ENCODE peak calls at places on chromosomes 4 and X, in nine cellular contexts. One of them, this sample, is unnamed.

GRCh38 chr4:141021397-141022194 is 111.7 kb downstream of the RNF150 start:
- DNase-seq in A549: no peak
- DNase-seq in pancreas: no peak
- DNase-seq in GM23338: no peak
- DNase-seq in progenitor cell of endocrine pancreas: no peak
- DNase-seq in suprapubic skin: no peak
- DNase-seq in NCI-H1092 treated with DMSO at 0.1 percent for 48 hours: no peak
- DNase-seq in T follicular helper cell: no peak
- DNase-seq in activated CD4-positive, CD25-positive, alpha-beta regulatory T cell: no peak
- DNase-seq in this sample: no peak

GRCh38 chr4:121786221-121786620 is 14.9 kb upstream of the EXOSC9 start:
- DNase-seq in progenitor cell of endocrine pancreas: no peak
- DNase-seq in pancreas: no peak
- DNase-seq in T follicular helper cell: no peak
- DNase-seq in GM23338: no peak
- DNase-seq in suprapubic skin: no peak
- DNase-seq in activated CD4-positive, CD25-positive, alpha-beta regulatory T cell: no peak
- DNase-seq in NCI-H1092 treated with DMSO at 0.1 percent for 48 hours: no peak
- DNase-seq in A549: no peak
- DNase-seq in this sample: no peak

GRCh38 chr4:42906906-42907774 is 14.6 kb downstream of the GRXCR1 start:
- DNase-seq in suprapubic skin: no peak
- DNase-seq in NCI-H1092 treated with DMSO at 0.1 percent for 48 hours: peak
- DNase-seq in T follicular helper cell: no peak
- DNase-seq in pancreas: no peak
- DNase-seq in GM23338: no peak
- DNase-seq in activated CD4-positive, CD25-positive, alpha-beta regulatory T cell: no peak
- DNase-seq in progenitor cell of endocrine pancreas: no peak
- DNase-seq in A549: no peak
- DNase-seq in this sample: no peak

GRCh38 chr4:75235359-75235951 is 278.7 kb downstream of the RCHY1 start:
- DNase-seq in NCI-H1092 treated with DMSO at 0.1 percent for 48 hours: no peak
- DNase-seq in activated CD4-positive, CD25-positive, alpha-beta regulatory T cell: no peak
- DNase-seq in pancreas: no peak
- DNase-seq in T follicular helper cell: no peak
- DNase-seq in GM23338: no peak
- DNase-seq in progenitor cell of endocrine pancreas: no peak
- DNase-seq in A549: no peak
- DNase-seq in suprapubic skin: no peak
- DNase-seq in this sample: no peak

GRCh38 chr4:35793045-35793722 is 451.1 kb downstream of the ARAP2 start:
- DNase-seq in T follicular helper cell: no peak
- DNase-seq in progenitor cell of endocrine pancreas: no peak
- DNase-seq in GM23338: no peak
- DNase-seq in pancreas: no peak
- DNase-seq in suprapubic skin: no peak
- DNase-seq in activated CD4-positive, CD25-positive, alpha-beta regulatory T cell: no peak
- DNase-seq in A549: no peak
- DNase-seq in NCI-H1092 treated with DMSO at 0.1 percent for 48 hours: no peak
- DNase-seq in this sample: no peak

GRCh38 chr4:150451883-150452282 is 130.1 kb upstream of the MAB21L2 start:
- DNase-seq in activated CD4-positive, CD25-positive, alpha-beta regulatory T cell: no peak
- DNase-seq in T follicular helper cell: no peak
- DNase-seq in suprapubic skin: no peak
- DNase-seq in GM23338: no peak
- DNase-seq in NCI-H1092 treated with DMSO at 0.1 percent for 48 hours: no peak
- DNase-seq in progenitor cell of endocrine pancreas: no peak
- DNase-seq in pancreas: no peak
- DNase-seq in A549: no peak
- DNase-seq in this sample: no peak

GRCh38 chr4:81030061-81030616 is 369 bp upstream of the BMP3 start:
- DNase-seq in NCI-H1092 treated with DMSO at 0.1 percent for 48 hours: no peak
- DNase-seq in progenitor cell of endocrine pancreas: no peak
- DNase-seq in suprapubic skin: no peak
- DNase-seq in A549: no peak
- DNase-seq in T follicular helper cell: no peak
- DNase-seq in GM23338: peak
- DNase-seq in activated CD4-positive, CD25-positive, alpha-beta regulatory T cell: no peak
- DNase-seq in pancreas: no peak
- DNase-seq in this sample: no peak

GRCh38 chr4:55637272-55637820 is 1.2 kb upstream of the NMU start:
- DNase-seq in T follicular helper cell: no peak
- DNase-seq in NCI-H1092 treated with DMSO at 0.1 percent for 48 hours: no peak
- DNase-seq in progenitor cell of endocrine pancreas: no peak
- DNase-seq in A549: no peak
- DNase-seq in GM23338: peak
- DNase-seq in suprapubic skin: no peak
- DNase-seq in activated CD4-positive, CD25-positive, alpha-beta regulatory T cell: no peak
- DNase-seq in pancreas: no peak
- DNase-seq in this sample: no peak

GRCh38 chr4:1477045-1477905 is 71.0 kb upstream of the NKX1-1 start:
- DNase-seq in activated CD4-positive, CD25-positive, alpha-beta regulatory T cell: no peak
- DNase-seq in NCI-H1092 treated with DMSO at 0.1 percent for 48 hours: no peak
- DNase-seq in A549: no peak
- DNase-seq in pancreas: no peak
- DNase-seq in progenitor cell of endocrine pancreas: no peak
- DNase-seq in T follicular helper cell: no peak
- DNase-seq in GM23338: no peak
- DNase-seq in suprapubic skin: peak
- DNase-seq in this sample: peak

GRCh38 chrX:8245411-8245810 is 74.3 kb upstream of the VCX2 start:
- DNase-seq in pancreas: no peak
- DNase-seq in T follicular helper cell: no peak
- DNase-seq in NCI-H1092 treated with DMSO at 0.1 percent for 48 hours: no peak
- DNase-seq in A549: no peak
- DNase-seq in progenitor cell of endocrine pancreas: no peak
- DNase-seq in GM23338: peak
- DNase-seq in suprapubic skin: no peak
- DNase-seq in activated CD4-positive, CD25-positive, alpha-beta regulatory T cell: no peak
- DNase-seq in this sample: no peak

GRCh38 chr4:41022116-41022515 is 192.2 kb downstream of the APBB2 start:
- DNase-seq in suprapubic skin: no peak
- DNase-seq in pancreas: no peak
- DNase-seq in GM23338: no peak
- DNase-seq in T follicular helper cell: no peak
- DNase-seq in activated CD4-positive, CD25-positive, alpha-beta regulatory T cell: no peak
- DNase-seq in NCI-H1092 treated with DMSO at 0.1 percent for 48 hours: no peak
- DNase-seq in A549: no peak
- DNase-seq in progenitor cell of endocrine pancreas: no peak
- DNase-seq in this sample: no peak

GRCh38 chr4:17995165-17995564 is 26.4 kb downstream of the LCORL start:
- DNase-seq in NCI-H1092 treated with DMSO at 0.1 percent for 48 hours: no peak
- DNase-seq in A549: no peak
- DNase-seq in pancreas: no peak
- DNase-seq in activated CD4-positive, CD25-positive, alpha-beta regulatory T cell: no peak
- DNase-seq in suprapubic skin: no peak
- DNase-seq in GM23338: no peak
- DNase-seq in T follicular helper cell: no peak
- DNase-seq in progenitor cell of endocrine pancreas: no peak
- DNase-seq in this sample: no peak

GRCh38 chrX:120791013-120791643 is 84.5 kb downstream of the CT47B1 start:
- DNase-seq in suprapubic skin: no peak
- DNase-seq in T follicular helper cell: no peak
- DNase-seq in NCI-H1092 treated with DMSO at 0.1 percent for 48 hours: no peak
- DNase-seq in A549: peak
- DNase-seq in progenitor cell of endocrine pancreas: no peak
- DNase-seq in activated CD4-positive, CD25-positive, alpha-beta regulatory T cell: no peak
- DNase-seq in pancreas: peak
- DNase-seq in GM23338: no peak
- DNase-seq in this sample: peak

GRCh38 chrX:38151426-38151825 is 69.2 kb downstream of the SRPX start:
- DNase-seq in suprapubic skin: no peak
- DNase-seq in GM23338: no peak
- DNase-seq in progenitor cell of endocrine pancreas: no peak
- DNase-seq in activated CD4-positive, CD25-positive, alpha-beta regulatory T cell: no peak
- DNase-seq in pancreas: no peak
- DNase-seq in A549: no peak
- DNase-seq in NCI-H1092 treated with DMSO at 0.1 percent for 48 hours: no peak
- DNase-seq in T follicular helper cell: no peak
- DNase-seq in this sample: no peak

GRCh38 chr4:88575222-88575621 is 17.1 kb upstream of the HERC3 start:
- DNase-seq in activated CD4-positive, CD25-positive, alpha-beta regulatory T cell: no peak
- DNase-seq in progenitor cell of endocrine pancreas: no peak
- DNase-seq in A549: no peak
- DNase-seq in NCI-H1092 treated with DMSO at 0.1 percent for 48 hours: no peak
- DNase-seq in GM23338: no peak
- DNase-seq in suprapubic skin: no peak
- DNase-seq in T follicular helper cell: no peak
- DNase-seq in pancreas: no peak
- DNase-seq in this sample: no peak

GRCh38 chr4:173696011-173696410 is 166.0 kb upstream of the HAND2 start:
- DNase-seq in suprapubic skin: no peak
- DNase-seq in T follicular helper cell: no peak
- DNase-seq in NCI-H1092 treated with DMSO at 0.1 percent for 48 hours: no peak
- DNase-seq in pancreas: peak
- DNase-seq in activated CD4-positive, CD25-positive, alpha-beta regulatory T cell: no peak
- DNase-seq in A549: no peak
- DNase-seq in progenitor cell of endocrine pancreas: no peak
- DNase-seq in GM23338: no peak
- DNase-seq in this sample: no peak

GRCh38 chr4:40149960-40150385 is 46.9 kb upstream of the RHOH start:
- DNase-seq in suprapubic skin: no peak
- DNase-seq in pancreas: peak
- DNase-seq in T follicular helper cell: peak
- DNase-seq in activated CD4-positive, CD25-positive, alpha-beta regulatory T cell: peak
- DNase-seq in NCI-H1092 treated with DMSO at 0.1 percent for 48 hours: peak
- DNase-seq in GM23338: peak
- DNase-seq in A549: peak
- DNase-seq in progenitor cell of endocrine pancreas: no peak
- DNase-seq in this sample: no peak

GRCh38 chrX:136823175-136823574 is 42.4 kb upstream of the ARHGEF6 start:
- DNase-seq in NCI-H1092 treated with DMSO at 0.1 percent for 48 hours: no peak
- DNase-seq in suprapubic skin: no peak
- DNase-seq in A549: no peak
- DNase-seq in GM23338: no peak
- DNase-seq in pancreas: no peak
- DNase-seq in activated CD4-positive, CD25-positive, alpha-beta regulatory T cell: no peak
- DNase-seq in progenitor cell of endocrine pancreas: no peak
- DNase-seq in T follicular helper cell: no peak
- DNase-seq in this sample: no peak

GRCh38 chrX:18210470-18210869 is 10.2 kb downstream of the BEND2 start:
- DNase-seq in activated CD4-positive, CD25-positive, alpha-beta regulatory T cell: no peak
- DNase-seq in NCI-H1092 treated with DMSO at 0.1 percent for 48 hours: peak
- DNase-seq in pancreas: no peak
- DNase-seq in suprapubic skin: no peak
- DNase-seq in GM23338: peak
- DNase-seq in T follicular helper cell: no peak
- DNase-seq in A549: peak
- DNase-seq in progenitor cell of endocrine pancreas: no peak
- DNase-seq in this sample: no peak

GRCh38 chr4:169484485-169484884 is 127.9 kb downstream of the NEK1 start:
- DNase-seq in suprapubic skin: no peak
- DNase-seq in NCI-H1092 treated with DMSO at 0.1 percent for 48 hours: no peak
- DNase-seq in T follicular helper cell: no peak
- DNase-seq in activated CD4-positive, CD25-positive, alpha-beta regulatory T cell: no peak
- DNase-seq in A549: peak
- DNase-seq in progenitor cell of endocrine pancreas: no peak
- DNase-seq in GM23338: peak
- DNase-seq in pancreas: no peak
- DNase-seq in this sample: no peak

GRCh38 chrX:10579753-10580060 is 40.7 kb downstream of the MID1 start:
- DNase-seq in GM23338: no peak
- DNase-seq in NCI-H1092 treated with DMSO at 0.1 percent for 48 hours: no peak
- DNase-seq in A549: no peak
- DNase-seq in progenitor cell of endocrine pancreas: no peak
- DNase-seq in T follicular helper cell: no peak
- DNase-seq in suprapubic skin: no peak
- DNase-seq in activated CD4-positive, CD25-positive, alpha-beta regulatory T cell: no peak
- DNase-seq in pancreas: no peak
- DNase-seq in this sample: no peak

GRCh38 chrX:133792198-133792953 is 193.0 kb downstream of the GPC3 start:
- DNase-seq in T follicular helper cell: peak
- DNase-seq in pancreas: peak
- DNase-seq in suprapubic skin: peak
- DNase-seq in A549: peak
- DNase-seq in NCI-H1092 treated with DMSO at 0.1 percent for 48 hours: peak
- DNase-seq in GM23338: peak
- DNase-seq in progenitor cell of endocrine pancreas: peak
- DNase-seq in activated CD4-positive, CD25-positive, alpha-beta regulatory T cell: no peak
- DNase-seq in this sample: peak

GRCh38 chr4:175109933-175110332 is 191.8 kb downstream of the ADAM29 start:
- DNase-seq in NCI-H1092 treated with DMSO at 0.1 percent for 48 hours: no peak
- DNase-seq in GM23338: peak
- DNase-seq in progenitor cell of endocrine pancreas: no peak
- DNase-seq in pancreas: no peak
- DNase-seq in T follicular helper cell: no peak
- DNase-seq in activated CD4-positive, CD25-positive, alpha-beta regulatory T cell: no peak
- DNase-seq in A549: no peak
- DNase-seq in suprapubic skin: no peak
- DNase-seq in this sample: no peak

GRCh38 chr4:89157488-89158024 is 46.2 kb downstream of the TIGD2 start:
- DNase-seq in T follicular helper cell: no peak
- DNase-seq in progenitor cell of endocrine pancreas: no peak
- DNase-seq in NCI-H1092 treated with DMSO at 0.1 percent for 48 hours: no peak
- DNase-seq in GM23338: no peak
- DNase-seq in pancreas: no peak
- DNase-seq in A549: no peak
- DNase-seq in suprapubic skin: no peak
- DNase-seq in activated CD4-positive, CD25-positive, alpha-beta regulatory T cell: no peak
- DNase-seq in this sample: no peak

GRCh38 chr4:156824451-156825060 is 147.0 kb downstream of the PDGFC start:
- DNase-seq in NCI-H1092 treated with DMSO at 0.1 percent for 48 hours: no peak
- DNase-seq in activated CD4-positive, CD25-positive, alpha-beta regulatory T cell: no peak
- DNase-seq in GM23338: no peak
- DNase-seq in progenitor cell of endocrine pancreas: no peak
- DNase-seq in suprapubic skin: no peak
- DNase-seq in A549: no peak
- DNase-seq in T follicular helper cell: no peak
- DNase-seq in pancreas: no peak
- DNase-seq in this sample: no peak

GRCh38 chr4:138948918-138949317 is 66.7 kb upstream of the NOCT start:
- DNase-seq in T follicular helper cell: no peak
- DNase-seq in GM23338: no peak
- DNase-seq in A549: no peak
- DNase-seq in progenitor cell of endocrine pancreas: no peak
- DNase-seq in pancreas: no peak
- DNase-seq in NCI-H1092 treated with DMSO at 0.1 percent for 48 hours: no peak
- DNase-seq in suprapubic skin: no peak
- DNase-seq in activated CD4-positive, CD25-positive, alpha-beta regulatory T cell: no peak
- DNase-seq in this sample: no peak

GRCh38 chr4:150582881-150583286 is 933 bp downstream of the MAB21L2 start:
- DNase-seq in A549: no peak
- DNase-seq in activated CD4-positive, CD25-positive, alpha-beta regulatory T cell: no peak
- DNase-seq in pancreas: no peak
- DNase-seq in progenitor cell of endocrine pancreas: no peak
- DNase-seq in T follicular helper cell: no peak
- DNase-seq in GM23338: peak
- DNase-seq in suprapubic skin: no peak
- DNase-seq in NCI-H1092 treated with DMSO at 0.1 percent for 48 hours: no peak
- DNase-seq in this sample: peak

GRCh38 chr4:155208258-155209054 is at the start of gene NPY2R:
- DNase-seq in NCI-H1092 treated with DMSO at 0.1 percent for 48 hours: no peak
- DNase-seq in GM23338: peak
- DNase-seq in pancreas: peak
- DNase-seq in T follicular helper cell: no peak
- DNase-seq in activated CD4-positive, CD25-positive, alpha-beta regulatory T cell: no peak
- DNase-seq in suprapubic skin: no peak
- DNase-seq in A549: peak
- DNase-seq in progenitor cell of endocrine pancreas: peak
- DNase-seq in this sample: no peak

GRCh38 chr4:122762966-122763716 is 30.6 kb downstream of the BBS12 start:
- DNase-seq in A549: no peak
- DNase-seq in GM23338: no peak
- DNase-seq in NCI-H1092 treated with DMSO at 0.1 percent for 48 hours: no peak
- DNase-seq in suprapubic skin: no peak
- DNase-seq in activated CD4-positive, CD25-positive, alpha-beta regulatory T cell: no peak
- DNase-seq in progenitor cell of endocrine pancreas: no peak
- DNase-seq in pancreas: no peak
- DNase-seq in T follicular helper cell: no peak
- DNase-seq in this sample: no peak

GRCh38 chr4:36385951-36386561 is 104.6 kb downstream of the DTHD1 start:
- DNase-seq in A549: no peak
- DNase-seq in GM23338: no peak
- DNase-seq in suprapubic skin: no peak
- DNase-seq in T follicular helper cell: peak
- DNase-seq in NCI-H1092 treated with DMSO at 0.1 percent for 48 hours: no peak
- DNase-seq in activated CD4-positive, CD25-positive, alpha-beta regulatory T cell: no peak
- DNase-seq in pancreas: no peak
- DNase-seq in progenitor cell of endocrine pancreas: no peak
- DNase-seq in this sample: no peak